ENCODE peak calls at places on chromosomes 3 and 15, in eight cellular contexts. G, V, Z, L, T, K, N and E are unnamed samples.

GRCh38 chr15:57216288-57216687 is 160.0 kb upstream of the CGNL1 start:
- DNase-seq in G (peak; percentile 38), V (no peak), Z (peak; percentile 89), L (no peak), T (no peak), K (no peak), N (no peak), E (peak; percentile 94)

GRCh38 chr3:37997321-37997720 is 6.7 kb downstream of the VILL start:
- DNase-seq in G (no peak), V (no peak), Z (no peak), L (peak; percentile 12), T (no peak), K (no peak), N (no peak), E (no peak)

GRCh38 chr15:51281368-51281967 is 56.9 kb downstream of the CYP19A1 start:
- DNase-seq in G (peak; percentile 74), V (no peak), Z (peak; percentile 39), L (peak; percentile 69), T (no peak), K (no peak), N (peak; percentile 79), E (peak; percentile 70)

GRCh38 chr3:133447751-133448477 is 48.1 kb downstream of the BFSP2 start:
- DNase-seq in G (no peak), V (no peak), Z (no peak), L (no peak), T (no peak), K (no peak), N (no peak), E (no peak)

GRCh38 chr3:110243081-110243480 is 828.5 kb upstream of the NECTIN3 start:
- DNase-seq in G (no peak), V (no peak), Z (peak; percentile 59), L (no peak), T (no peak), K (no peak), N (no peak), E (peak; percentile 24)

GRCh38 chr3:118501152-118501551 is 533.5 kb downstream of the IGSF11 start:
- DNase-seq in G (peak; percentile 45), V (no peak), Z (no peak), L (no peak), T (no peak), K (no peak), N (peak; percentile 24), E (peak; percentile 0)

GRCh38 chr15:73081321-73081958 is 29.2 kb downstream of the NEO1 start:
- DNase-seq in G (peak; percentile 58), V (no peak), Z (peak; percentile 62), L (no peak), T (no peak), K (no peak), N (peak; percentile 47), E (peak; percentile 48)

GRCh38 chr3:192879346-192880031 is 38.2 kb downstream of the MB21D2 start:
- DNase-seq in G (peak; percentile 57), V (no peak), Z (peak; percentile 95), L (no peak), T (no peak), K (no peak), N (no peak), E (peak; percentile 88)

GRCh38 chr3:188927971-188928370 is 243.8 kb upstream of the TPRG1 start:
- DNase-seq in G (no peak), V (no peak), Z (no peak), L (no peak), T (no peak), K (no peak), N (no peak), E (no peak)

GRCh38 chr3:112126501-112126900 is 6.5 kb downstream of the GCSAM start:
- DNase-seq in G (peak; percentile 79), V (no peak), Z (no peak), L (no peak), T (no peak), K (no peak), N (no peak), E (no peak)

GRCh38 chr3:165852710-165853109 is 15.5 kb upstream of the BCHE start:
- DNase-seq in G (no peak), V (no peak), Z (no peak), L (no peak), T (no peak), K (no peak), N (no peak), E (no peak)

GRCh38 chr3:8077126-8077525 is 424.5 kb upstream of the LMCD1 start:
- DNase-seq in G (no peak), V (no peak), Z (no peak), L (no peak), T (no peak), K (no peak), N (no peak), E (no peak)

GRCh38 chr3:120144267-120144666 is 50.0 kb upstream of the GSK3B start:
- DNase-seq in G (peak; percentile 19), V (no peak), Z (peak; percentile 62), L (no peak), T (no peak), K (no peak), N (no peak), E (peak; percentile 81)

GRCh38 chr3:138675393-138675792 is 66.8 kb downstream of the FAIM start:
- DNase-seq in G (no peak), V (no peak), Z (peak; percentile 39), L (no peak), T (no peak), K (no peak), N (no peak), E (peak; percentile 45)

GRCh38 chr3:129131465-129132088 is 10.0 kb upstream of the RAB43 start:
- DNase-seq in G (no peak), V (no peak), Z (no peak), L (no peak), T (no peak), K (no peak), N (no peak), E (no peak)

GRCh38 chr15:72230197-72231065 is 559 bp downstream of the PKM start:
- DNase-seq in G (peak; percentile 91), V (peak; percentile 41), Z (peak; percentile 76), L (peak; percentile 81), T (no peak), K (peak; percentile 94), N (peak; percentile 93), E (peak; percentile 86)

GRCh38 chr15:81146454-81146853 is 12.4 kb downstream of the CFAP161 start:
- DNase-seq in G (no peak), V (no peak), Z (no peak), L (no peak), T (no peak), K (no peak), N (no peak), E (no peak)

GRCh38 chr3:113242091-113242581 is 30.8 kb downstream of the BOC start:
- DNase-seq in G (no peak), V (no peak), Z (no peak), L (no peak), T (no peak), K (no peak), N (no peak), E (peak; percentile 43)

GRCh38 chr3:129606522-129607390 is at the start of gene PLXND1:
- DNase-seq in G (peak; percentile 90), V (no peak), Z (peak; percentile 29), L (peak; percentile 86), T (no peak), K (peak; percentile 72), N (peak; percentile 64), E (no peak)

GRCh38 chr15:44801368-44801767 is 65.0 kb downstream of the TRIM69 start:
- DNase-seq in G (no peak), V (no peak), Z (no peak), L (no peak), T (no peak), K (no peak), N (no peak), E (no peak)

GRCh38 chr15:94582368-94582767 is 351.0 kb downstream of the MCTP2 start:
- DNase-seq in G (peak; percentile 81), V (no peak), Z (no peak), L (peak; percentile 4), T (no peak), K (no peak), N (peak; percentile 20), E (no peak)

GRCh38 chr15:36265422-36265821 is 314.0 kb upstream of the CDIN1 start:
- DNase-seq in G (no peak), V (no peak), Z (no peak), L (no peak), T (no peak), K (no peak), N (no peak), E (no peak)

GRCh38 chr3:196942915-196943277 is 568 bp upstream of the NCBP2 start:
- DNase-seq in G (no peak), V (no peak), Z (no peak), L (no peak), T (no peak), K (no peak), N (peak; percentile 47), E (peak; percentile 10)

GRCh38 chr15:90028376-90028775 is 27.3 kb downstream of the ZNF710 start:
- DNase-seq in G (no peak), V (no peak), Z (no peak), L (no peak), T (no peak), K (no peak), N (no peak), E (no peak)

GRCh38 chr3:170699158-170700053 is 113.5 kb upstream of the SLC7A14 start:
- DNase-seq in G (no peak), V (no peak), Z (no peak), L (no peak), T (no peak), K (no peak), N (no peak), E (no peak)

GRCh38 chr3:11136871-11137626 is 17.2 kb upstream of the HRH1 start:
- DNase-seq in G (no peak), V (no peak), Z (peak; percentile 100), L (no peak), T (no peak), K (no peak), N (no peak), E (peak; percentile 100)

GRCh38 chr3:43738305-43738704 is 47.6 kb downstream of the ABHD5 start:
- DNase-seq in G (no peak), V (no peak), Z (no peak), L (no peak), T (no peak), K (no peak), N (no peak), E (no peak)

GRCh38 chr3:10234526-10235230 is 13.6 kb upstream of the TATDN2 start:
- DNase-seq in G (peak; percentile 33), V (no peak), Z (no peak), L (no peak), T (no peak), K (no peak), N (no peak), E (no peak)

GRCh38 chr3:156359337-156359736 is 195.6 kb downstream of the SSR3 start:
- DNase-seq in G (no peak), V (no peak), Z (no peak), L (no peak), T (no peak), K (no peak), N (no peak), E (no peak)

GRCh38 chr3:64039273-64039672 is 16.0 kb upstream of the PSMD6 start:
- DNase-seq in G (no peak), V (no peak), Z (no peak), L (no peak), T (no peak), K (no peak), N (no peak), E (no peak)

GRCh38 chr3:122233109-122233952 is 49.9 kb downstream of the CASR start:
- DNase-seq in G (no peak), V (no peak), Z (no peak), L (peak; percentile 45), T (peak; percentile 60), K (no peak), N (no peak), E (no peak)

GRCh38 chr15:101128191-101128590 is 123.7 kb downstream of the CHSY1 start:
- DNase-seq in G (no peak), V (no peak), Z (peak; percentile 96), L (no peak), T (no peak), K (no peak), N (no peak), E (peak; percentile 79)

GRCh38 chr3:185175370-185175987 is 22.6 kb upstream of the C3orf70 start:
- DNase-seq in G (peak; percentile 30), V (no peak), Z (peak; percentile 14), L (peak; percentile 53), T (peak; percentile 27), K (no peak), N (peak; percentile 89), E (peak; percentile 61)

GRCh38 chr3:13872451-13872850 is 7.4 kb downstream of the WNT7A start:
- DNase-seq in G (no peak), V (no peak), Z (no peak), L (no peak), T (no peak), K (no peak), N (no peak), E (no peak)